ENCODE peak calls at places on chromosomes 4 and X, in nine cellular contexts. J, T, K, F, I, W, O, R and Z are unnamed samples.

GRCh38 chrX:129360175-129360574 is 163.1 kb downstream of the SMARCA1 start:
- DNase-seq in J (peak), T (peak), K (peak), F (peak), I (peak), W (peak), O (peak), R (peak), Z (peak)

GRCh38 chr4:99825272-99825671 is 8.6 kb downstream of the DAPP1 start:
- DNase-seq in J (no peak), T (no peak), K (no peak), F (no peak), I (no peak), W (no peak), O (no peak), R (no peak), Z (no peak)

GRCh38 chr4:76515975-76516853 is 81.2 kb downstream of the SHROOM3 start:
- DNase-seq in J (peak), T (no peak), K (no peak), F (no peak), I (no peak), W (no peak), O (no peak), R (no peak), Z (no peak)

GRCh38 chrX:22196151-22196550 is 76.6 kb upstream of the CBLL2 start:
- DNase-seq in J (peak), T (no peak), K (no peak), F (no peak), I (peak), W (no peak), O (no peak), R (no peak), Z (no peak)

GRCh38 chrX:38052096-38052495 is 45.7 kb downstream of the SYTL5 start:
- DNase-seq in J (peak), T (no peak), K (no peak), F (peak), I (peak), W (no peak), O (no peak), R (no peak), Z (no peak)

GRCh38 chr4:11543710-11544109 is 115.0 kb upstream of the HS3ST1 start:
- DNase-seq in J (no peak), T (no peak), K (no peak), F (peak), I (peak), W (no peak), O (no peak), R (no peak), Z (no peak)

GRCh38 chr4:157014621-157015591 is 43.3 kb upstream of the PDGFC start:
- DNase-seq in J (peak), T (peak), K (peak), F (peak), I (peak), W (no peak), O (no peak), R (no peak), Z (peak)

GRCh38 chr4:158025131-158025530 is 147.7 kb downstream of the GASK1B start:
- DNase-seq in J (peak), T (no peak), K (no peak), F (peak), I (peak), W (no peak), O (no peak), R (no peak), Z (peak)

DNA sequence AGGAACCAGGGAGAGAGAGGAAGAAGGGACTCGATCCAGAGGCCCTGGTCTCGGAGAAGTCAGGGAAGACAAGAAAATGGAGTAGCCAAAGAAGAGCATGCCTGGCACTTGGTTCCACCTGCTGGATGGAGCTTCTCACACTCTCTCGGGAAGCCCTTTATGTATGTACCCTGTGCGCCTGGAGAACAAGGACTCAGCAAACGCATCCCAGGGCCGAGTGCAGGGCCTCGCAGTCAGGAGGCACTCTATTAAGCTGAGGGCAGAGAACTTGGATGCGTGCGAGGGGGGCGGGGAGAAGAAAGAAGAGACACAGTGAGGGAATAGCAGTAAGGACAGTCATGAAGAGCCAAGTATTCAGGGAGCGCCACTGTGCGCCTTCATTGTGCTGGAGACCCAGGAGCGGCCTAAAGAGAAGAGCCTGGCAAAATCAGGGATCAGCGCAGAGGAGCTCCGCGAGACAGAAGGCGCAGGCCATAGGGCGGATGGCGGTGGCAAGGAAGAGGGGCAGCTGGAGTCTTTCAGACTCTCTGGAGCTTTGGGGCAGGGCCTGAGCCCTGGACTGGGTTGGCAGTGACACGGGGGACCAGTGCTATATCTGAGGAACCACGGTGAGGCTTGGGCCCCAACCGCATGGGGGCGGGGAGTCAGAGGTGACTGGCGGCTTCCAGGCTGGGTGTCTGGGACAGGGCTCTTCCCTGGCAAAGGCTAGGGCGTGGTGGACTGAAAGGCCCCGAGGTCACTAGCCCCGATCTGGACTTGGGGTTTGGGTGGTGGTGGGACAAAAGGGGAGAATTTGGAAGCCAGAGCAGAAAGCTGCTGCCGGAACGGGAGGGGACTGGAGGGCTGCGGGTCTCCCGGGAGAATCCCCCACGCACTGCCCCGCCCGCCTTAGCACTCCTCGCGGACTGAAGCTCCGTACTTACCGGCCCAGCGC is 1.9 kb upstream of the SEPTIN6 start:
- DNase-seq in J (no peak), T (peak), K (peak), F (no peak), I (no peak), W (peak), O (peak), R (no peak), Z (peak)
- TF ChIP-seq EZH2phosphoT487 in J (no peak), T (no peak), K (no peak), F (no peak), I (no peak), W (no peak), O (no peak), R (no peak), Z (no peak)

GRCh38 chr4:45122406-45122805 is 396.1 kb upstream of the GNPDA2 start:
- DNase-seq in J (no peak), T (no peak), K (no peak), F (no peak), I (no peak), W (no peak), O (no peak), R (no peak), Z (no peak)
- TF ChIP-seq EZH2phosphoT487 in J (no peak), T (no peak), K (no peak), F (no peak), I (no peak), W (no peak), O (no peak), R (no peak), Z (no peak)

GRCh38 chrX:39760930-39761329 is 336.8 kb downstream of the BCOR start:
- DNase-seq in J (no peak), T (no peak), K (no peak), F (no peak), I (no peak), W (no peak), O (no peak), R (no peak), Z (no peak)
- TF ChIP-seq EZH2phosphoT487 in J (no peak), T (no peak), K (no peak), F (no peak), I (no peak), W (no peak), O (no peak), R (no peak), Z (no peak)

DNA sequence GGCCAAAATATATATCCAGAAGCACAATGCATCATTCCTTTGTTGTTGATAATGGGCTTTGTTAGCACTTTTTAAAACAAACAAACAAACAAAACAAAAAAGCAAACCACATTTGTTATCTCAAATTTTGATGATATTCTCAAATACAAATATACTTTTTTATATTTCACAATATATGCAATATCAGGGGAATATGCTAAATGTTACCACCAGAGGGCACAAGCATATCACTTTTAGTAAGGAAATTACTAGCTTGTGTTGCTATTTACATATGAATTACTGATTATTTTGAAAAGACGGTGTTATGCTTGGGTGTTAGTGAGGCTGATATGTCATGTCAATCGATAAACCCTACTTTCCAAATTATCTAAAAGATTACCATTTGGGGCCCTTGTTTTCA is 29.1 kb downstream of the RIPPLY1 start:
- DNase-seq in J (peak), T (peak), K (peak), F (no peak), I (peak), W (peak), O (peak), R (peak), Z (peak)
- TF ChIP-seq EZH2phosphoT487 in J (no peak), T (no peak), K (no peak), F (no peak), I (no peak), W (no peak), O (no peak), R (no peak), Z (no peak)

GRCh38 chr4:26788341-26788733 is 72.3 kb upstream of the STIM2 start:
- DNase-seq in J (no peak), T (no peak), K (no peak), F (no peak), I (no peak), W (peak), O (no peak), R (no peak), Z (no peak)

GRCh38 chr4:26786916-26787315 is 73.7 kb upstream of the STIM2 start:
- DNase-seq in J (no peak), T (no peak), K (no peak), F (no peak), I (no peak), W (peak), O (no peak), R (no peak), Z (no peak)

GRCh38 chr4:26789208-26789607 is 71.4 kb upstream of the STIM2 start:
- DNase-seq in J (no peak), T (no peak), K (no peak), F (no peak), I (peak), W (no peak), O (no peak), R (no peak), Z (no peak)

GRCh38 chr4:26785766-26786165 is 74.9 kb upstream of the STIM2 start:
- DNase-seq in J (no peak), T (no peak), K (no peak), F (no peak), I (no peak), W (no peak), O (no peak), R (no peak), Z (no peak)

DNA sequence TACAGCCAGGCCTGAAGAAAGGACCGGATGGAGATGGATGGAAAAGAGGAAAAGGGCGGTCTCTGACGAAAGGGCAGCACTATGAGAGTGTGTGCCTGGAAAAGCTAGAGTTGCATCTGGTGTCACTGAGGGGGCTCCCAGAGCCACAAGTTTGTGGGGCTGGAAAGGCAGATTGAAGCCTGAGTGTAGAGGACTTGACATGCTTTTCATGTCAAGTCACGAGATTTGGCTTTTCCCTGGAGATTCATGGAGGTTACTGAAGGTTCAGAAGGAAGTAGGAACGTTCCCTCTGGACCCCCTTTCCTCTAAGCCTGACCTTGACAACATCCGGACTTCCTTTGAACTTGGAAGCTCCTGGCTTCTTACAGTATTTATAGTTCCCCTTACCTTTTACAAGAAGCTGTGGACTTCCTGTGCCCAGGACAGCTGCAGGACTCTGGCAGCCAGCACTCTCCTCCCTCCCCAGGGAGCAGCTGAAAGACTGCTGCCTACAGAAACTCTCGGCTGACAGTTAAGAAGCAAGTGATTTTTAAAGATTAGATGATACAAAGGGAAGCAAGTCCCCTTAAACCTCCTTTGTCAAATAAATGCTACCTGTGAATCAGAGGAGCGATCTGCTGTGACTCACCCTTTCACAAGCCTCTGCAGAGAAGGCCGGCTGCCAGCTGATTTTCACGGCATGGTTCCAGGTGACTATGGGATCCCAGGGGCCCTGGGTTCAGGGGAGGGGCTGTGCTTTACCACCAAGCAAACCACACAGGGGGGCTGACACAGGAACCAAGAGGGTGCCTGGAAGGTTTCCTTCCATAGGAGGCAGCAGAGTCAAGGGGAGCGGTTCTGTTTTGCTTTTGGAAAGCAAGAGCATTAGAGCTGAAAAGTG is 72.9 kb upstream of the STIM2 start:
- DNase-seq in J (peak), T (peak), K (peak), F (peak), I (peak), W (peak), O (no peak), R (no peak), Z (peak)
- TF ChIP-seq EZH2phosphoT487 in J (no peak), T (no peak), K (no peak), F (no peak), I (no peak), W (no peak), O (no peak), R (no peak), Z (no peak)

DNA sequence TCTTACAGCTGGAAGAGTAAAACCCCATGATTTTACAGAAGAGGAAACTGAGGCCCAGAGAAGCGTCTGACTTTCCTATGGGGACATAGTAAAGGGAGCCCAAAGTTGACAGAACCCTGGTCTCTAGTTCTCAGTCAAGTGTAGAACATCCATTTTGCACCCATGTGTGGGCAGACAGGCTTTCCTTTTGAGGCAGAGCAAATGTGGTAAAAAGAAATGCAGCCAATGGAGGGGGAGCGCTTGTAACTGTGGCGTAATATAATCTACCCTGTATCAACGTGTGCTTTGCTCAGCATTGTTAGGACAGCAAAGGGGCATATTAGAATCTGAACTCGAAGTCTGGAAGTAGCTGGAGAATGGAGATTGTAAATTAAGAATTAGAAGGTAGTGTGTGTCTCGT is 8.8 kb downstream of the MAMLD1 start:
- DNase-seq in J (no peak), T (no peak), K (no peak), F (no peak), I (no peak), W (no peak), O (no peak), R (no peak), Z (no peak)
- TF ChIP-seq EZH2phosphoT487 in J (no peak), T (no peak), K (no peak), F (no peak), I (no peak), W (no peak), O (no peak), R (no peak), Z (no peak)